ENCODE peak calls at places on chromosomes 3 and 15, in six cellular contexts. G, W, F, R, A and Y are unnamed samples.

GRCh38 chr3:124800076-124800475 is 69.8 kb downstream of the UMPS start:
- ATAC-seq in G (no peak), W (peak), F (no peak), R (no peak), A (no peak), Y (no peak)

GRCh38 chr15:85595804-85596536 is 198.8 kb downstream of the KLHL25 start:
- ATAC-seq in G (no peak), W (no peak), F (no peak), R (peak), A (no peak), Y (no peak)

GRCh38 chr15:57356636-57357035 is 19.7 kb upstream of the CGNL1 start:
- ATAC-seq in G (peak), W (no peak), F (no peak), R (no peak), A (no peak), Y (no peak)

GRCh38 chr15:32113224-32113623 is 82.9 kb downstream of the CHRNA7 start:
- ATAC-seq in G (no peak), W (no peak), F (no peak), R (no peak), A (no peak), Y (no peak)

GRCh38 chr3:192802957-192803899 is 75.9 kb upstream of the FGF12 start:
- ATAC-seq in G (peak), W (peak), F (peak), R (peak), A (peak), Y (no peak)

GRCh38 chr15:90074023-90074422 is 28.2 kb downstream of the IDH2 start:
- ATAC-seq in G (peak), W (peak), F (no peak), R (no peak), A (no peak), Y (no peak)

GRCh38 chr3:102576651-102577050 is 141.8 kb downstream of the ZPLD1 start:
- ATAC-seq in G (no peak), W (no peak), F (no peak), R (no peak), A (no peak), Y (no peak)

GRCh38 chr3:128309026-128309425 is 155.7 kb downstream of the EEFSEC start:
- ATAC-seq in G (no peak), W (peak), F (no peak), R (no peak), A (peak), Y (no peak)

GRCh38 chr3:197830308-197830966 is 39.4 kb downstream of the LRCH3 start:
- ATAC-seq in G (peak), W (no peak), F (no peak), R (no peak), A (no peak), Y (no peak)